ENCODE peak calls at places on chromosomes 16 and 17, in four cellular contexts. One of them, this sample, is unnamed.

GRCh38 chr16:4846503-4846900 is 586 bp downstream of the GLYR1 start:
- DNase-seq in esophagus squamous epithelium: no peak
- DNase-seq in cardiac fibroblast: peak
- DNase-seq in HFFc6: peak
- DNase-seq in this sample: peak

GRCh38 chr17:11559601-11560000 is 38.7 kb upstream of the DNAH9 start:
- DNase-seq in HFFc6: no peak
- DNase-seq in cardiac fibroblast: no peak
- DNase-seq in esophagus squamous epithelium: no peak
- DNase-seq in this sample: no peak

GRCh38 chr16:78249056-78249455 is 149.6 kb downstream of the WWOX start:
- DNase-seq in HFFc6: no peak
- DNase-seq in cardiac fibroblast: no peak
- DNase-seq in esophagus squamous epithelium: no peak
- DNase-seq in this sample: no peak

GRCh38 chr17:45129426-45129939 is 2.8 kb downstream of the PLCD3 start:
- DNase-seq in esophagus squamous epithelium: no peak
- DNase-seq in cardiac fibroblast: no peak
- DNase-seq in HFFc6: no peak
- DNase-seq in this sample: no peak

GRCh38 chr16:50253511-50253903 is 12.8 kb upstream of the ADCY7 start:
- DNase-seq in esophagus squamous epithelium: no peak
- DNase-seq in HFFc6: no peak
- DNase-seq in cardiac fibroblast: no peak
- DNase-seq in this sample: no peak

GRCh38 chr16:12458591-12459400 is 344.9 kb downstream of the CPPED1 start:
- DNase-seq in HFFc6: no peak
- DNase-seq in cardiac fibroblast: no peak
- DNase-seq in esophagus squamous epithelium: no peak
- DNase-seq in this sample: no peak

GRCh38 chr17:2094891-2095535 is 40.1 kb downstream of the HIC1 start:
- DNase-seq in esophagus squamous epithelium: no peak
- DNase-seq in HFFc6: no peak
- DNase-seq in cardiac fibroblast: peak
- DNase-seq in this sample: no peak

GRCh38 chr17:74521701-74522201 is 9.5 kb downstream of the CD300LB start:
- DNase-seq in HFFc6: no peak
- DNase-seq in esophagus squamous epithelium: no peak
- DNase-seq in cardiac fibroblast: no peak
- DNase-seq in this sample: no peak

GRCh38 chr17:63069245-63069644 is 103.2 kb downstream of the TANC2 start:
- DNase-seq in HFFc6: no peak
- DNase-seq in cardiac fibroblast: no peak
- DNase-seq in esophagus squamous epithelium: no peak
- DNase-seq in this sample: no peak

GRCh38 chr16:13935408-13935807 is 15.5 kb downstream of the ERCC4 start:
- DNase-seq in HFFc6: no peak
- DNase-seq in cardiac fibroblast: no peak
- DNase-seq in esophagus squamous epithelium: no peak
- DNase-seq in this sample: no peak

GRCh38 chr17:50967795-50968194 is 101.6 kb upstream of the TOB1 start:
- DNase-seq in HFFc6: no peak
- DNase-seq in cardiac fibroblast: peak
- DNase-seq in esophagus squamous epithelium: no peak
- DNase-seq in this sample: no peak

GRCh38 chr17:28406478-28406824 is 439 bp upstream of the SLC46A1 start:
- DNase-seq in cardiac fibroblast: no peak
- DNase-seq in HFFc6: no peak
- DNase-seq in esophagus squamous epithelium: no peak
- DNase-seq in this sample: no peak

GRCh38 chr17:39197380-39198185 is at the start of gene CACNB1:
- DNase-seq in HFFc6: peak
- DNase-seq in esophagus squamous epithelium: no peak
- DNase-seq in cardiac fibroblast: peak
- DNase-seq in this sample: peak

GRCh38 chr17:10197721-10198508 is 491 bp downstream of the GAS7 start:
- DNase-seq in esophagus squamous epithelium: no peak
- DNase-seq in cardiac fibroblast: no peak
- DNase-seq in HFFc6: no peak
- DNase-seq in this sample: no peak

GRCh38 chr16:70649300-70649699 is 2.9 kb downstream of the IL34 start:
- DNase-seq in esophagus squamous epithelium: no peak
- DNase-seq in cardiac fibroblast: no peak
- DNase-seq in HFFc6: no peak
- DNase-seq in this sample: no peak

GRCh38 chr17:81097134-81097942 is 62.4 kb downstream of the BAIAP2 start:
- DNase-seq in HFFc6: peak
- DNase-seq in esophagus squamous epithelium: no peak
- DNase-seq in cardiac fibroblast: peak
- DNase-seq in this sample: peak

GRCh38 chr17:48541574-48542113 is 3.3 kb downstream of the HOXB2 start:
- DNase-seq in esophagus squamous epithelium: no peak
- DNase-seq in HFFc6: no peak
- DNase-seq in cardiac fibroblast: peak
- DNase-seq in this sample: no peak

GRCh38 chr17:80106751-80107150 is 5.4 kb downstream of the GAA start:
- DNase-seq in cardiac fibroblast: no peak
- DNase-seq in esophagus squamous epithelium: no peak
- DNase-seq in HFFc6: no peak
- DNase-seq in this sample: no peak

GRCh38 chr17:51487947-51488346 is 227.6 kb downstream of the UTP18 start:
- DNase-seq in esophagus squamous epithelium: no peak
- DNase-seq in HFFc6: no peak
- DNase-seq in cardiac fibroblast: no peak
- DNase-seq in this sample: peak

GRCh38 chr16:54817432-54817831 is 113.2 kb upstream of the IRX5 start:
- DNase-seq in HFFc6: peak
- DNase-seq in cardiac fibroblast: peak
- DNase-seq in esophagus squamous epithelium: no peak
- DNase-seq in this sample: peak

GRCh38 chr16:54459509-54460235 is 173.1 kb upstream of the IRX3 start:
- DNase-seq in HFFc6: peak
- DNase-seq in esophagus squamous epithelium: no peak
- DNase-seq in cardiac fibroblast: no peak
- DNase-seq in this sample: no peak

GRCh38 chr16:19573997-19574396 is 18.5 kb downstream of the VPS35L start:
- DNase-seq in HFFc6: no peak
- DNase-seq in cardiac fibroblast: no peak
- DNase-seq in esophagus squamous epithelium: no peak
- DNase-seq in this sample: no peak

GRCh38 chr16:81536648-81537047 is 92.0 kb downstream of the CMIP start:
- DNase-seq in cardiac fibroblast: no peak
- DNase-seq in HFFc6: no peak
- DNase-seq in esophagus squamous epithelium: no peak
- DNase-seq in this sample: no peak

GRCh38 chr17:42743595-42744282 is 1.1 kb downstream of the EZH1 start:
- DNase-seq in cardiac fibroblast: no peak
- DNase-seq in HFFc6: no peak
- DNase-seq in esophagus squamous epithelium: no peak
- DNase-seq in this sample: peak

GRCh38 chr16:86089986-86090385 is 191.0 kb downstream of the IRF8 start:
- DNase-seq in HFFc6: no peak
- DNase-seq in esophagus squamous epithelium: no peak
- DNase-seq in cardiac fibroblast: no peak
- DNase-seq in this sample: no peak

GRCh38 chr17:60390881-60391418 is 983 bp downstream of the USP32 start:
- DNase-seq in HFFc6: peak
- DNase-seq in esophagus squamous epithelium: no peak
- DNase-seq in cardiac fibroblast: peak
- DNase-seq in this sample: peak

GRCh38 chr17:3029213-3029913 is 34.0 kb downstream of the OR1D5 start:
- DNase-seq in HFFc6: no peak
- DNase-seq in cardiac fibroblast: no peak
- DNase-seq in esophagus squamous epithelium: no peak
- DNase-seq in this sample: no peak

GRCh38 chr17:44558349-44559287 is 1.3 kb downstream of the FZD2 start:
- DNase-seq in esophagus squamous epithelium: no peak
- DNase-seq in HFFc6: peak
- DNase-seq in cardiac fibroblast: no peak
- DNase-seq in this sample: no peak

GRCh38 chr17:29584452-29585079 is 4.9 kb downstream of the GIT1 start:
- DNase-seq in HFFc6: no peak
- DNase-seq in cardiac fibroblast: no peak
- DNase-seq in esophagus squamous epithelium: no peak
- DNase-seq in this sample: no peak

GRCh38 chr17:1331708-1332107 is 52.2 kb downstream of the TRARG1 start:
- DNase-seq in cardiac fibroblast: no peak
- DNase-seq in esophagus squamous epithelium: no peak
- DNase-seq in HFFc6: no peak
- DNase-seq in this sample: no peak

GRCh38 chr16:84048306-84048705 is 5.7 kb upstream of the SLC38A8 start:
- DNase-seq in cardiac fibroblast: no peak
- DNase-seq in esophagus squamous epithelium: no peak
- DNase-seq in HFFc6: no peak
- DNase-seq in this sample: no peak

GRCh38 chr16:4828567-4829320 is 18.3 kb downstream of the GLYR1 start:
- DNase-seq in esophagus squamous epithelium: no peak
- DNase-seq in cardiac fibroblast: no peak
- DNase-seq in HFFc6: peak
- DNase-seq in this sample: no peak

GRCh38 chr17:40540448-40540847 is 24.8 kb downstream of the CCR7 start:
- DNase-seq in cardiac fibroblast: no peak
- DNase-seq in esophagus squamous epithelium: no peak
- DNase-seq in HFFc6: no peak
- DNase-seq in this sample: no peak

GRCh38 chr17:18958611-18959010 is 6.6 kb downstream of the SLC5A10 start:
- DNase-seq in cardiac fibroblast: no peak
- DNase-seq in esophagus squamous epithelium: no peak
- DNase-seq in HFFc6: no peak
- DNase-seq in this sample: no peak
- TF ChIP-seq CTCF in cardiac fibroblast: no peak
- TF ChIP-seq CTCF in esophagus squamous epithelium: no peak
- TF ChIP-seq CTCF in HFFc6: no peak
- TF ChIP-seq CTCF in this sample: no peak

DNA sequence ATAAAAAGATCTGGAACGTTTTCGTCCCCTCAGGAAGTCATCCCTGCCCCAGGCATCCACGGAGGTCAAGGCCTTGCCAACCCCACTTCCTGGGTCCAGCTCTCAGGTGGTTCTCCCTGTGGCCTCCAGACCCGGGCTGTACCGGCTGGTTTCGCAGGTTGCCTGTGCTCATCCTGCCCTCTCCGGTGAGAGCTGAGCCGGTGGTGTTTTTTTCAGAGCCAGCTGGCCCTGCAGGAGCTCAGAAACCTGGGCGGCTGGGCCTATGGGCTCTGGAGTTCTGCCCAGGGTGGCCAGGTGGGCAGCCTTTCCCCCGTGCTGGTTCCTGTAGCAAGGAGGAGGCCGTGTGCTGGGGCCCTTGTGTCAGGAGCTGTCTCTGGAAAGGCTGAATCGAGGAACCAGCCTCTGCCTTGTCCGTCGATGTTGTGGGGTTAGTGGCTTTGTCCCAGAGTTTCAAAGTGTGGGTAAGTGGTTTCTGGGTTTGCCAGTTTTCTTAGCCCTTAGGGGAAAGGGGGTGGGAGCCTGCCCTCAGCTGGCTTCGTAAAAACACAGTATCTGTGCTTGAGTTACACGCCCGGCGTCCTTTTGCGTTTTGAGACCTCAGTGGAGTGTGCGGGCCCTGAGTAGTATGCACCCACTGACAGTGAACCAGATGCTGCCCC is 23.6 kb downstream of the C16orf90 start:
- DNase-seq in cardiac fibroblast: no peak
- DNase-seq in esophagus squamous epithelium: no peak
- DNase-seq in HFFc6: no peak
- DNase-seq in this sample: no peak
- TF ChIP-seq CTCF in cardiac fibroblast: no peak
- TF ChIP-seq CTCF in esophagus squamous epithelium: no peak
- TF ChIP-seq CTCF in HFFc6: no peak
- TF ChIP-seq CTCF in this sample: no peak

DNA sequence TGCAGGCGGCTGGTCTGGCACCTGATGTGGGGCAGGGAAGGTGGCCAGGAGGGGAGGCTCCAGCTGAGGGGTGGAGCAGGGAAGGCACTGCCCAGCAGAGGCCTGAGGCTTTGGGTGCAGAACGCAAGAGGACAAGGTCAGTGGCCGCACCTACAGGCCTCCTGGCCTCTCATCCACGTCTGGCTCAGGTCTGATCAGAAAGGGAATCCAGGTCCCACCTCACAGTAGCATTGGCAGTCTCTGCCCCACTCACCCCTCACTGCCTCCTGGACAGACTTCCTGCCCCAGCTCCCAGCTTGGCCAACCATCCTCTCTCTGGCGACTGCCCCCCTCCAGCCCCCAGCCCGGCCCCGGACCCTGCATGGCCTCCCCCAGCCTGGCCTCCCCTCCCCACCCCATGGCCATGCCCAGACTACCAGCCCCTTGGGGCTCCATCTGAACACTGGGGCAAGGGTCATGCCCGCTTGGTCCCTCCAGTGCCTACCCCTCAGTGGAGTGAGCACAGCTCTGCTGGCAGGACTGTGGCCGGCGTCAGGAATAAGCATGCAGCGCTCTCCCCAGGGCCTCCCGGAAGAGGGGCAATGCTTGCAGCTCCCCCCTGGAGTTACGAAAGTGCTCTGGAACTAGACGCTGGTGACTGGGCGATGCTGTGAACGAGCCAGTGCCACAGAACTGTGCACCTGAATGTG is 4.6 kb downstream of the UTS2R start:
- DNase-seq in HFFc6: no peak
- DNase-seq in esophagus squamous epithelium: no peak
- DNase-seq in cardiac fibroblast: no peak
- DNase-seq in this sample: no peak
- TF ChIP-seq CTCF in HFFc6: no peak
- TF ChIP-seq CTCF in esophagus squamous epithelium: no peak
- TF ChIP-seq CTCF in cardiac fibroblast: no peak
- TF ChIP-seq CTCF in this sample: no peak

GRCh38 chr16:16093625-16094332 is 129.5 kb downstream of the ABCC6 start:
- DNase-seq in HFFc6: no peak
- DNase-seq in esophagus squamous epithelium: no peak
- DNase-seq in cardiac fibroblast: no peak
- DNase-seq in this sample: no peak

GRCh38 chr16:16099320-16099719 is 124.0 kb downstream of the ABCC6 start:
- DNase-seq in cardiac fibroblast: no peak
- DNase-seq in esophagus squamous epithelium: no peak
- DNase-seq in HFFc6: no peak
- DNase-seq in this sample: no peak

GRCh38 chr16:16096858-16097213 is 126.5 kb downstream of the ABCC6 start:
- DNase-seq in HFFc6: no peak
- DNase-seq in cardiac fibroblast: no peak
- DNase-seq in esophagus squamous epithelium: no peak
- DNase-seq in this sample: no peak

GRCh38 chr16:16095646-16096045 is 127.6 kb downstream of the ABCC6 start:
- DNase-seq in esophagus squamous epithelium: no peak
- DNase-seq in cardiac fibroblast: peak
- DNase-seq in HFFc6: no peak
- DNase-seq in this sample: no peak

GRCh38 chr16:16096161-16096857 is 127.0 kb downstream of the ABCC6 start:
- DNase-seq in esophagus squamous epithelium: no peak
- DNase-seq in cardiac fibroblast: peak
- DNase-seq in HFFc6: peak
- DNase-seq in this sample: no peak
- TF ChIP-seq CTCF in esophagus squamous epithelium: no peak
- TF ChIP-seq CTCF in cardiac fibroblast: peak
- TF ChIP-seq CTCF in HFFc6: peak
- TF ChIP-seq CTCF in this sample: no peak

GRCh38 chr17:77379065-77379428 is 238.3 kb downstream of the SEC14L1 start:
- DNase-seq in cardiac fibroblast: no peak
- DNase-seq in esophagus squamous epithelium: no peak
- DNase-seq in HFFc6: no peak
- DNase-seq in this sample: no peak
- TF ChIP-seq CTCF in cardiac fibroblast: no peak
- TF ChIP-seq CTCF in esophagus squamous epithelium: no peak
- TF ChIP-seq CTCF in HFFc6: no peak
- TF ChIP-seq CTCF in this sample: no peak

GRCh38 chr17:58005031-58005727 is 1.9 kb downstream of the SRSF1 start:
- DNase-seq in cardiac fibroblast: no peak
- DNase-seq in HFFc6: no peak
- DNase-seq in esophagus squamous epithelium: no peak
- DNase-seq in this sample: no peak
- TF ChIP-seq CTCF in cardiac fibroblast: no peak
- TF ChIP-seq CTCF in HFFc6: no peak
- TF ChIP-seq CTCF in esophagus squamous epithelium: no peak
- TF ChIP-seq CTCF in this sample: no peak